ENCODE peak calls at places on chromosomes 1 and 21, in nine cellular contexts. I is heart right ventricle, F is fibroblast of lung, M is GM12865, G is OCI-LY7, K is keratinocyte, U is fibroblast of pulmonary artery, S is tibial artery, N is GM06990. R is an unnamed sample.
A peak's percentile ranks its signal among the peaks of the same experiment; 100 is the strongest.

GRCh38 chr1:184866991-184867788 is 107.1 kb downstream of the NIBAN1 start:
- DNase-seq in I (no peak), F (peak; percentile 98), M (peak; percentile 94), G (no peak), K (peak; percentile 60), U (peak; percentile 98), S (no peak), N (peak; percentile 79), R (peak; percentile 96)

GRCh38 chr1:61004269-61005003 is 77.9 kb upstream of the NFIA start:
- DNase-seq in I (no peak), F (no peak), M (no peak), G (peak; percentile 5), K (no peak), U (peak; percentile 10), S (no peak), N (no peak), R (no peak)

GRCh38 chr1:69082312-69082711 is 485.4 kb upstream of the LRRC7 start:
- DNase-seq in I (no peak), F (no peak), M (no peak), G (no peak), K (no peak), U (no peak), S (no peak), N (no peak), R (no peak)

GRCh38 chr1:44151808-44152207 is 10.4 kb upstream of the KLF18 start:
- DNase-seq in I (no peak), F (no peak), M (no peak), G (no peak), K (no peak), U (no peak), S (no peak), N (no peak), R (no peak)

GRCh38 chr21:21039624-21040023 is 41.4 kb downstream of the NCAM2 start:
- DNase-seq in I (no peak), F (no peak), M (no peak), G (no peak), K (no peak), U (no peak), S (no peak), N (no peak), R (no peak)

GRCh38 chr1:45299296-45299695 is 27.4 kb upstream of the HPDL start:
- DNase-seq in I (no peak), F (no peak), M (no peak), G (no peak), K (no peak), U (no peak), S (no peak), N (no peak), R (no peak)

GRCh38 chr21:34987673-34988072 is 61.4 kb downstream of the RUNX1 start:
- DNase-seq in I (no peak), F (no peak), M (no peak), G (no peak), K (no peak), U (no peak), S (no peak), N (no peak), R (no peak)

GRCh38 chr1:84745857-84746256 is 55.6 kb upstream of the SSX2IP start:
- DNase-seq in I (no peak), F (no peak), M (no peak), G (no peak), K (no peak), U (no peak), S (no peak), N (no peak), R (no peak)

GRCh38 chr1:173758980-173759379 is 44.2 kb downstream of the KLHL20 start:
- DNase-seq in I (no peak), F (no peak), M (no peak), G (no peak), K (no peak), U (no peak), S (no peak), N (no peak), R (no peak)

GRCh38 chr21:25487046-25487594 is 120.2 kb downstream of the MRPL39 start:
- DNase-seq in I (no peak), F (no peak), M (peak; percentile 90), G (no peak), K (no peak), U (no peak), S (no peak), N (peak; percentile 81), R (peak; percentile 6)

GRCh38 chr21:38679531-38679930 is 126.2 kb upstream of the ETS2 start:
- DNase-seq in I (no peak), F (peak; percentile 45), M (peak; percentile 21), G (no peak), K (no peak), U (peak; percentile 74), S (no peak), N (peak; percentile 4), R (peak; percentile 69)

GRCh38 chr1:61318319-61319125 is 236.2 kb downstream of the NFIA start:
- DNase-seq in I (no peak), F (peak; percentile 94), M (peak; percentile 87), G (no peak), K (no peak), U (peak; percentile 91), S (peak; percentile 73), N (peak; percentile 54), R (peak; percentile 84)

GRCh38 chr1:56258395-56258794 is 321.0 kb downstream of the PLPP3 start:
- DNase-seq in I (no peak), F (no peak), M (no peak), G (no peak), K (no peak), U (no peak), S (no peak), N (no peak), R (no peak)

GRCh38 chr1:149936076-149936991 is at the start of gene MTMR11:
- DNase-seq in I (no peak), F (peak; percentile 44), M (no peak), G (no peak), K (no peak), U (peak; percentile 32), S (peak; percentile 51), N (no peak), R (no peak)

GRCh38 chr1:154607084-154607747 is 770 bp downstream of the ADAR start:
- DNase-seq in I (no peak), F (peak; percentile 52), M (peak; percentile 42), G (peak; percentile 13), K (no peak), U (peak; percentile 50), S (no peak), N (peak; percentile 53), R (peak; percentile 73)

GRCh38 chr1:39474810-39475209 is 16.6 kb upstream of the BMP8A start:
- DNase-seq in I (no peak), F (no peak), M (no peak), G (no peak), K (no peak), U (no peak), S (no peak), N (no peak), R (no peak)

GRCh38 chr1:145784409-145784808 is 39.5 kb downstream of the RNF115 start:
- DNase-seq in I (no peak), F (no peak), M (no peak), G (no peak), K (no peak), U (no peak), S (no peak), N (no peak), R (no peak)

GRCh38 chr1:226369110-226369509 is 38.8 kb downstream of the PARP1 start:
- DNase-seq in I (no peak), F (no peak), M (peak; percentile 42), G (peak; percentile 78), K (no peak), U (no peak), S (no peak), N (no peak), R (no peak)

GRCh38 chr1:200279810-200280411 is 129.9 kb downstream of the ZNF281 start:
- DNase-seq in I (no peak), F (peak; percentile 75), M (peak; percentile 37), G (peak; percentile 46), K (peak; percentile 13), U (peak; percentile 79), S (peak; percentile 28), N (no peak), R (peak; percentile 43)

GRCh38 chr1:117113199-117113598 is 8.3 kb downstream of the TRIM45 start:
- DNase-seq in I (no peak), F (no peak), M (no peak), G (no peak), K (no peak), U (no peak), S (no peak), N (no peak), R (no peak)

GRCh38 chr1:150165622-150166612 is 16.2 kb downstream of the PLEKHO1 start:
- DNase-seq in I (peak; percentile 40), F (peak; percentile 67), M (peak; percentile 74), G (peak; percentile 78), K (no peak), U (peak; percentile 71), S (peak; percentile 59), N (peak; percentile 58), R (peak; percentile 56)

GRCh38 chr1:115670476-115671175 is 28.9 kb downstream of the VANGL1 start:
- DNase-seq in I (no peak), F (peak; percentile 61), M (no peak), G (no peak), K (no peak), U (no peak), S (no peak), N (no peak), R (no peak)

GRCh38 chr1:155320661-155321576 is at the start of gene RUSC1:
- DNase-seq in I (peak; percentile 88), F (peak; percentile 68), M (peak; percentile 50), G (peak; percentile 44), K (no peak), U (peak; percentile 59), S (peak; percentile 82), N (peak; percentile 79), R (peak; percentile 51)

GRCh38 chr1:163412216-163412615 is 90.5 kb downstream of the NUF2 start:
- DNase-seq in I (no peak), F (no peak), M (no peak), G (no peak), K (no peak), U (no peak), S (no peak), N (no peak), R (no peak)
- TF ChIP-seq CTCF in I (no peak), F (no peak), M (no peak), G (no peak), K (no peak), U (no peak), S (no peak), N (no peak), R (no peak)

GRCh38 chr1:37317870-37318431 is 156.4 kb upstream of the ZC3H12A start:
- DNase-seq in I (no peak), F (no peak), M (no peak), G (no peak), K (no peak), U (no peak), S (no peak), N (no peak), R (no peak)
- H3K4me3 ChIP-seq in I (no peak overlapping the region), F (no peak overlapping the region), M (no peak overlapping the region), G (no peak overlapping the region), K (no peak overlapping the region), U (no peak overlapping the region), S (no peak overlapping the region), N (no peak overlapping the region), R (no peak overlapping the region)

GRCh38 chr1:32333251-32333963 is 2.6 kb downstream of the MARCKSL1 start:
- DNase-seq in I (no peak), F (no peak), M (peak; percentile 47), G (peak; percentile 44), K (no peak), U (no peak), S (no peak), N (no peak), R (no peak)
- TF ChIP-seq CTCF in I (no peak), F (no peak), M (no peak), G (peak; percentile 26), K (no peak), U (no peak), S (no peak), N (no peak), R (no peak)

GRCh38 chr1:27568247-27569087 is 35.5 kb downstream of the AHDC1 start:
- DNase-seq in I (peak; percentile 95), F (peak; percentile 87), M (peak; percentile 93), G (peak; percentile 94), K (peak; percentile 78), U (peak; percentile 90), S (peak; percentile 96), N (peak; percentile 93), R (peak; percentile 86)
- H3K4me3 ChIP-seq in I (peak overlapping the region; percentile 21), F (no peak overlapping the region), M (peak overlapping the region; percentile 37), G (peak overlapping the region; percentile 54), K (peak overlapping the region; percentile 26), U (peak overlapping the region; percentile 25), S (peak overlapping the region; percentile 43), N (peak overlapping the region; percentile 54), R (peak overlapping the region; percentile 34)